ENCODE peak calls at places on chromosomes 16 and 17, in six cellular contexts. B is K562, Q is HepG2, Y is H1, X is GM12878, G is SK-N-SH. T is an unnamed sample.

GRCh38 chr17:9211133-9211765 is 189.9 kb downstream of the NTN1 start:
- DNase-seq in B (no peak), Q (no peak), Y (no peak), X (no peak), G (no peak), T (no peak)

GRCh38 chr17:75853410-75853809 is 1.7 kb downstream of the WBP2 start:
- DNase-seq in B (no peak), Q (no peak), Y (no peak), X (no peak), G (no peak), T (no peak)

GRCh38 chr16:15925631-15926030 is 23.8 kb upstream of the ABCC1 start:
- DNase-seq in B (no peak), Q (peak), Y (no peak), X (no peak), G (no peak), T (no peak)

GRCh38 chr17:8673621-8674020 is 43.1 kb upstream of the MYH10 start:
- DNase-seq in B (no peak), Q (no peak), Y (no peak), X (no peak), G (peak), T (no peak)

GRCh38 chr17:78390241-78391050 is 12.0 kb downstream of the PGS1 start:
- DNase-seq in B (no peak), Q (no peak), Y (no peak), X (no peak), G (peak), T (no peak)

GRCh38 chr17:61026818-61027217 is 349.2 kb downstream of the BCAS3 start:
- DNase-seq in B (no peak), Q (no peak), Y (no peak), X (no peak), G (no peak), T (no peak)

GRCh38 chr16:26795184-26795583 is 271.5 kb upstream of the C16orf82 start:
- DNase-seq in B (peak), Q (no peak), Y (no peak), X (no peak), G (no peak), T (no peak)

GRCh38 chr16:17032332-17032731 is 438.4 kb downstream of the XYLT1 start:
- DNase-seq in B (no peak), Q (no peak), Y (no peak), X (no peak), G (no peak), T (no peak)

GRCh38 chr17:63125987-63126386 is 160.0 kb downstream of the TANC2 start:
- DNase-seq in B (no peak), Q (no peak), Y (no peak), X (no peak), G (no peak), T (no peak)

GRCh38 chr17:65455972-65456343 is 105.5 kb downstream of the AXIN2 start:
- DNase-seq in B (no peak), Q (peak), Y (peak), X (no peak), G (peak), T (no peak)

GRCh38 chr16:7644171-7644570 is 311.5 kb downstream of the RBFOX1 start:
- DNase-seq in B (no peak), Q (no peak), Y (no peak), X (no peak), G (no peak), T (no peak)

GRCh38 chr17:38749222-38750043 is 1.3 kb upstream of the PCGF2 start:
- DNase-seq in B (peak), Q (peak), Y (peak), X (no peak), G (peak), T (peak)

GRCh38 chr17:5526821-5527598 is 40.6 kb downstream of the MIS12 start:
- DNase-seq in B (peak), Q (peak), Y (no peak), X (no peak), G (peak), T (peak)

GRCh38 chr17:75843577-75844529 is at the start of gene UNC13D:
- DNase-seq in B (peak), Q (peak), Y (no peak), X (no peak), G (peak), T (no peak)

GRCh38 chr16:30534368-30535105 is at the start of gene ZNF747:
- DNase-seq in B (peak), Q (peak), Y (peak), X (peak), G (peak), T (peak)

GRCh38 chr17:1002412-1002753 is 5.5 kb downstream of the TIMM22 start:
- DNase-seq in B (no peak), Q (no peak), Y (no peak), X (no peak), G (no peak), T (no peak)

GRCh38 chr17:81710514-81711308 is 1.4 kb upstream of the SLC25A10 start:
- DNase-seq in B (no peak), Q (peak), Y (peak), X (no peak), G (no peak), T (no peak)

GRCh38 chr17:6327007-6327406 is 107.9 kb downstream of the AIPL1 start:
- DNase-seq in B (peak), Q (no peak), Y (peak), X (no peak), G (no peak), T (no peak)

GRCh38 chr17:58365185-58365979 is 13.4 kb upstream of the SUPT4H1 start:
- DNase-seq in B (no peak), Q (peak), Y (no peak), X (no peak), G (no peak), T (no peak)

GRCh38 chr16:67842509-67843342 is 606 bp downstream of the THAP11 start:
- DNase-seq in B (no peak), Q (peak), Y (peak), X (no peak), G (peak), T (no peak)

GRCh38 chr16:29254676-29255495 is 151.6 kb downstream of the NPIPB11 start:
- DNase-seq in B (no peak), Q (no peak), Y (no peak), X (no peak), G (no peak), T (no peak)

GRCh38 chr16:29256501-29256981 is 150.0 kb downstream of the NPIPB11 start:
- DNase-seq in B (no peak), Q (no peak), Y (no peak), X (no peak), G (no peak), T (no peak)
- TF ChIP-seq SIN3A in B (no peak), Q (no peak), Y (no peak), X (no peak), G (no peak), T (no peak)

GRCh38 chr17:20982589-20983358 is 60.0 kb downstream of the USP22 start:
- DNase-seq in B (no peak), Q (no peak), Y (peak), X (no peak), G (no peak), T (no peak)
- H2AFZ ChIP-seq in B (no peak), Q (no peak), Y (no peak), X (no peak), G (no peak), T (no peak)

GRCh38 chr17:13074026-13074425 is 56.2 kb upstream of the ELAC2 start:
- DNase-seq in B (no peak), Q (no peak), Y (no peak), X (no peak), G (no peak), T (peak)
- TF ChIP-seq SIN3A in B (no peak), Q (no peak), Y (no peak), X (no peak), G (no peak), T (no peak)

GRCh38 chr17:19766421-19767270 is 18.5 kb upstream of the ALDH3A1 start:
- DNase-seq in B (peak), Q (peak), Y (peak), X (no peak), G (peak), T (peak)
- H2AFZ ChIP-seq in B (no peak), Q (no peak), Y (peak), X (no peak), G (peak), T (no peak)

GRCh38 chr17:49404906-49405305 is 9.8 kb downstream of the PHB1 start:
- DNase-seq in B (no peak), Q (no peak), Y (no peak), X (no peak), G (no peak), T (no peak)

GRCh38 chr17:49409066-49409465 is 5.6 kb downstream of the PHB1 start:
- DNase-seq in B (no peak), Q (no peak), Y (no peak), X (no peak), G (no peak), T (no peak)

GRCh38 chr17:49406791-49407190 is 7.9 kb downstream of the PHB1 start:
- DNase-seq in B (no peak), Q (no peak), Y (no peak), X (no peak), G (no peak), T (no peak)

GRCh38 chr17:49404371-49404770 is 10.3 kb downstream of the PHB1 start:
- DNase-seq in B (no peak), Q (no peak), Y (no peak), X (no peak), G (no peak), T (no peak)

DNA sequence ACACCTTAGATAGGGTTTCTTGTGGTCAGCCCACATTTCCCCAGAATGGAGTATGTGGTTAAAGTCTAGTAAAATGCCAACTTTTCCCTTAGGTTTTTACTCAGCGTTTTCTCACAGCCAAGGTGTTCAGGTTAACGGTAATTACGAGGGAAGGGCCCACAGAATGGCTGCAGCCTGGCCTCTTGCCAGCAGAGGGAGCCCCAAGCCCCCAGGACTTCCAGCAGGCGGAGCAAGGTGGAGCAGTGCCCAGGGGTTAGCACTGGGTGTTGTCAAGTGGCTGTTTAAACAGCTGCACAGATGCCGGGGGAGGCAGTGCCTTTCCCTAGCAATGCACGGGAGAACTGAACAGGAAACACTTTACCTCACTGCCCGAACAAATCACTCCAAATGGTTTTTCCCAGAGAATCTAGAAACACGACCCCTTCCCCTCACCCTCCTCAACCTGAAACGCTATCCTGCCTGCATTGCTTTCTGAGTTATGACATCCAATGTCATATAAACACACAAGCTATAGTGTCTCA is 6.6 kb downstream of the PHB1 start:
- DNase-seq in B (peak), Q (peak), Y (peak), X (no peak), G (peak), T (peak)
- TF ChIP-seq SIN3A in B (no peak), Q (peak), Y (peak), X (no peak), G (no peak), T (no peak)

GRCh38 chr16:82091225-82091624 is 56.2 kb downstream of the HSD17B2 start:
- DNase-seq in B (no peak), Q (no peak), Y (no peak), X (no peak), G (no peak), T (no peak)

GRCh38 chr16:82093901-82094300 is 58.8 kb downstream of the HSD17B2 start:
- DNase-seq in B (no peak), Q (no peak), Y (no peak), X (no peak), G (no peak), T (no peak)

GRCh38 chr16:82092711-82093110 is 57.7 kb downstream of the HSD17B2 start:
- DNase-seq in B (no peak), Q (no peak), Y (no peak), X (no peak), G (no peak), T (no peak)

GRCh38 chr16:82096641-82097040 is 61.6 kb downstream of the HSD17B2 start:
- DNase-seq in B (no peak), Q (no peak), Y (no peak), X (no peak), G (no peak), T (no peak)

DNA sequence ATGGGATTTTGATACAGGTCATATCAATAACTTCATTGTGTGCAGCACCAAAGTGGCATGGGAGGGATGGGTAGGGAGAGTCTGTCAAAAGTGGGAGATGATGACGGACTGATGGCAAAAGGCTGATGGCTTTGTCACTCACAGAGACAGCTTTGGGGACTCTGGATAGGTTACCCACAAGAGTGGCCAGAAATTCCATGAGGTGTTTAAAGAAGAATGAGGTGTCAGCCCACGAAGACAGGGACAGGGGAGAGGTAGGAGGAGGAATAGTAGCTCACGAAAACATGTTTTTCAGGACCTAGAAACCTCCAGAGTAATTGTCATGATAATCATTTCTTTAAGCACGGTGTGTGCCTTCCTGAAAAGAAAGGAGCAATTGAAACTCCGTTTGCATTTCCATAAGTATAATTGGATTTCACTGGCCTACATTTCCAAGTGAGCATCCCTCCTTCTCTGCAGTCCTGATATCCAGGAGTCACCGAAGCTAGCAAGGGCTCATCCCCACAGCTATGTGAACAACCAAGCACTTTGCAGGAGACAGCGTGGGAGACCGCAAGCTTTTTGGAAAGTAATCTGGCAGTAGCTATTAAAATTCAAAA is 60.0 kb downstream of the HSD17B2 start:
- DNase-seq in B (no peak), Q (no peak), Y (no peak), X (no peak), G (no peak), T (no peak)
- H2AFZ ChIP-seq in B (no peak), Q (no peak), Y (no peak), X (no peak), G (no peak), T (no peak)

GRCh38 chr16:301235-301634 is 18.3 kb downstream of the PDIA2 start:
- DNase-seq in B (no peak), Q (no peak), Y (no peak), X (no peak), G (no peak), T (no peak)

GRCh38 chr16:301950-302349 is 19.0 kb downstream of the PDIA2 start:
- DNase-seq in B (no peak), Q (no peak), Y (no peak), X (no peak), G (no peak), T (no peak)

GRCh38 chr16:305916-306315 is 23.0 kb downstream of the PDIA2 start:
- DNase-seq in B (no peak), Q (no peak), Y (no peak), X (no peak), G (no peak), T (no peak)

GRCh38 chr16:306911-307370 is 24.0 kb downstream of the PDIA2 start:
- DNase-seq in B (no peak), Q (no peak), Y (no peak), X (no peak), G (no peak), T (no peak)

GRCh38 chr16:303760-304505 is 21.0 kb downstream of the PDIA2 start:
- DNase-seq in B (no peak), Q (no peak), Y (no peak), X (no peak), G (no peak), T (no peak)
- TF ChIP-seq SIN3A in B (no peak), Q (no peak), Y (no peak), X (no peak), G (no peak), T (no peak)

GRCh38 chr17:70208825-70209555 is 39.7 kb downstream of the KCNJ2 start:
- DNase-seq in B (no peak), Q (no peak), Y (no peak), X (peak), G (no peak), T (no peak)

GRCh38 chr17:70204431-70204830 is 35.1 kb downstream of the KCNJ2 start:
- DNase-seq in B (no peak), Q (no peak), Y (no peak), X (no peak), G (no peak), T (no peak)

GRCh38 chr17:70205386-70205785 is 36.1 kb downstream of the KCNJ2 start:
- DNase-seq in B (no peak), Q (no peak), Y (no peak), X (no peak), G (no peak), T (no peak)

GRCh38 chr17:70207184-70207583 is 37.9 kb downstream of the KCNJ2 start:
- DNase-seq in B (no peak), Q (no peak), Y (no peak), X (no peak), G (no peak), T (no peak)

GRCh38 chr17:70208080-70208794 is 38.9 kb downstream of the KCNJ2 start:
- DNase-seq in B (no peak), Q (no peak), Y (no peak), X (peak), G (no peak), T (no peak)
- H2AFZ ChIP-seq in B (no peak), Q (no peak), Y (peak), X (no peak), G (no peak), T (no peak)

DNA sequence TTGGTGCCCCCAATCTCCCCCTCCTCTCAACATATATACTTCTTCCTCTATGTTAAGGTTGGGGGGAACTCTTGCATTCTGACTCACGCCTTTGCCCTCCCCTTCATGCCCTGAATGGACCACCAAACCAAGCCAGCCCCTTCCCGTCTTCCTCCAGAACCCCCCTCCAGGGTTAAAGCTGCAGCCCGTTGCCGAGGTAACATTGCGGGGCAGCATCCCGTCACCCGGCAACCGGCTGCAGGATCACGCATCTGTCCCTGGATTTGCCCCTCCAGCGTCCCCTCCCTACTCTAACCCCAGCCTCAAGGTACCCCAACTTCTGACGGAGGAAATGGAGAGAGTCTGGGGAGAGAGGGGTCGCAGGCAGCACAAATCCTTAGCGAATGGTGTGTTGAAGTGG is 612 bp upstream of the NLGN2 start:
- DNase-seq in B (no peak), Q (no peak), Y (no peak), X (no peak), G (no peak), T (no peak)
- TF ChIP-seq SIN3A in B (no peak), Q (no peak), Y (no peak), X (no peak), G (no peak), T (no peak)